ENCODE peak calls at places on chromosomes 2 and 18, in five cellular contexts. One of them, this sample, is unnamed.

GRCh38 chr2:224438726-224439125 is 36.8 kb upstream of the FAM124B start:
- DNase-seq in choroid plexus epithelial cell: no peak
- DNase-seq in omental fat pad: no peak
- DNase-seq in progenitor cell of endocrine pancreas: no peak
- DNase-seq in AG10803: no peak
- DNase-seq in this sample: no peak

GRCh38 chr2:239534581-239535412 is 134.0 kb upstream of the HDAC4 start:
- DNase-seq in progenitor cell of endocrine pancreas: no peak
- DNase-seq in AG10803: no peak
- DNase-seq in choroid plexus epithelial cell: no peak
- DNase-seq in omental fat pad: no peak
- DNase-seq in this sample: no peak

GRCh38 chr2:74945783-74946165 is 12.7 kb upstream of the POLE4 start:
- DNase-seq in omental fat pad: no peak
- DNase-seq in AG10803: peak; percentile 57
- DNase-seq in choroid plexus epithelial cell: peak; percentile 15
- DNase-seq in progenitor cell of endocrine pancreas: no peak
- DNase-seq in this sample: no peak

GRCh38 chr2:2635025-2635528 is 304.0 kb upstream of the MYT1L start:
- DNase-seq in choroid plexus epithelial cell: no peak
- DNase-seq in AG10803: no peak
- DNase-seq in progenitor cell of endocrine pancreas: no peak
- DNase-seq in omental fat pad: no peak
- DNase-seq in this sample: no peak

GRCh38 chr2:98912221-98912851 is 23.7 kb downstream of the CRACDL start:
- DNase-seq in omental fat pad: no peak
- DNase-seq in progenitor cell of endocrine pancreas: no peak
- DNase-seq in choroid plexus epithelial cell: peak; percentile 79
- DNase-seq in AG10803: peak; percentile 81
- DNase-seq in this sample: no peak

GRCh38 chr2:157903626-157904025 is 27.5 kb upstream of the ACVR1 start:
- DNase-seq in choroid plexus epithelial cell: no peak
- DNase-seq in progenitor cell of endocrine pancreas: no peak
- DNase-seq in AG10803: peak; percentile 37
- DNase-seq in omental fat pad: no peak
- DNase-seq in this sample: no peak

GRCh38 chr2:191853843-191854242 is 7.0 kb upstream of the CAVIN2 start:
- DNase-seq in choroid plexus epithelial cell: no peak
- DNase-seq in omental fat pad: no peak
- DNase-seq in progenitor cell of endocrine pancreas: no peak
- DNase-seq in AG10803: no peak
- DNase-seq in this sample: no peak

GRCh38 chr2:236748385-236748784 is 178.8 kb downstream of the ACKR3 start:
- DNase-seq in choroid plexus epithelial cell: peak; percentile 45
- DNase-seq in AG10803: no peak
- DNase-seq in omental fat pad: no peak
- DNase-seq in progenitor cell of endocrine pancreas: no peak
- DNase-seq in this sample: no peak

GRCh38 chr2:60478660-60479059 is 74.8 kb downstream of the BCL11A start:
- DNase-seq in omental fat pad: no peak
- DNase-seq in progenitor cell of endocrine pancreas: no peak
- DNase-seq in choroid plexus epithelial cell: no peak
- DNase-seq in AG10803: no peak
- DNase-seq in this sample: no peak

GRCh38 chr2:70190086-70190412 is 770 bp downstream of the C2orf42 start:
- DNase-seq in AG10803: peak; percentile 41
- DNase-seq in choroid plexus epithelial cell: peak; percentile 70
- DNase-seq in progenitor cell of endocrine pancreas: no peak
- DNase-seq in omental fat pad: no peak
- DNase-seq in this sample: no peak

GRCh38 chr2:190637331-190637734 is 11.6 kb upstream of the NAB1 start:
- DNase-seq in choroid plexus epithelial cell: peak; percentile 78
- DNase-seq in omental fat pad: no peak
- DNase-seq in progenitor cell of endocrine pancreas: no peak
- DNase-seq in AG10803: peak; percentile 88
- DNase-seq in this sample: no peak

GRCh38 chr2:160109939-160110673 is 47.7 kb upstream of the PLA2R1 start:
- DNase-seq in choroid plexus epithelial cell: peak; percentile 93
- DNase-seq in AG10803: peak; percentile 81
- DNase-seq in omental fat pad: no peak
- DNase-seq in progenitor cell of endocrine pancreas: peak; percentile 41
- DNase-seq in this sample: peak; percentile 24

GRCh38 chr18:10752407-10752806 is 226.6 kb downstream of the NAPG start:
- DNase-seq in progenitor cell of endocrine pancreas: no peak
- DNase-seq in AG10803: peak; percentile 7
- DNase-seq in omental fat pad: no peak
- DNase-seq in choroid plexus epithelial cell: no peak
- DNase-seq in this sample: no peak

GRCh38 chr18:10757349-10757748 is 231.5 kb downstream of the NAPG start:
- DNase-seq in omental fat pad: no peak
- DNase-seq in choroid plexus epithelial cell: no peak
- DNase-seq in progenitor cell of endocrine pancreas: no peak
- DNase-seq in AG10803: no peak
- DNase-seq in this sample: no peak

GRCh38 chr18:10755855-10756254 is 230.0 kb downstream of the NAPG start:
- DNase-seq in choroid plexus epithelial cell: no peak
- DNase-seq in omental fat pad: no peak
- DNase-seq in AG10803: no peak
- DNase-seq in progenitor cell of endocrine pancreas: no peak
- DNase-seq in this sample: no peak

GRCh38 chr18:10751711-10752110 is 225.9 kb downstream of the NAPG start:
- DNase-seq in omental fat pad: no peak
- DNase-seq in choroid plexus epithelial cell: no peak
- DNase-seq in AG10803: no peak
- DNase-seq in progenitor cell of endocrine pancreas: no peak
- DNase-seq in this sample: no peak

DNA sequence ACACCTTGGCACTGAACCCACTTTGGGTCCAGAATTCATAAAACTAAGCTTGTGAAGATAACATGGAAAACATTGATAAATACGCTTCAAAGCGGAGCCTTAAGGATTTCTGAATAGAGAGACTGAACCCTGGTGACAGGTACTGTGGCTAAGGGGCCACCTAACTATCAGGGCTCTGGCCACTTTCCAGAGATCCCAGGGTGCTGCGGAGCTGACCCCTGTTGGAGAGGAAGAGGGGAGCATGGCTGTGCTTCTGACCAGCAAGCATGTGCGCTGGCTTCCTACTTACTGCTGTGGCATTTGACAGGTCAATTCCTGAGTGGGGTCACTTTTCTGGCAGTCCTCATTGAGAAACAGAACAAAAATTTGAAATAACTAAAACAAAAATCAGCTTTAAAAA is 228.3 kb downstream of the NAPG start:
- DNase-seq in omental fat pad: no peak
- DNase-seq in progenitor cell of endocrine pancreas: no peak
- DNase-seq in choroid plexus epithelial cell: no peak
- DNase-seq in AG10803: no peak
- DNase-seq in this sample: no peak
- TF ChIP-seq CTCF in omental fat pad: no peak
- TF ChIP-seq CTCF in progenitor cell of endocrine pancreas: no peak
- TF ChIP-seq CTCF in choroid plexus epithelial cell: no peak
- TF ChIP-seq CTCF in AG10803: no peak
- TF ChIP-seq CTCF in this sample: no peak

DNA sequence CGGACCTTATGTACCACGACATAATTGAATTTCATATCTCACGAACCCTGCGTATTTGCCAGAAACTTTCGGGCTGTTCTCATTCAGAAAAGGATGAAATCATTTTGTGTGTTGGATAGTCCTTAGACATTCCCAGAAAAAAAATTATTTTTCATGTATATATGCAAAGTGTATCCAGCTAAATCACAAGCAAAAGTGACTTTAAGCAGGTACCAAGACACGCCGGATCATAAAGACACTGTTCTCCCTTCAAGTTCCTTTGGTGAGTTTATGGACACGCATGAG is 35.1 kb upstream of the PNO1 start:
- DNase-seq in progenitor cell of endocrine pancreas: no peak
- DNase-seq in omental fat pad: no peak
- DNase-seq in choroid plexus epithelial cell: no peak
- DNase-seq in AG10803: no peak
- DNase-seq in this sample: no peak
- TF ChIP-seq CTCF in progenitor cell of endocrine pancreas: no peak
- TF ChIP-seq CTCF in omental fat pad: no peak
- TF ChIP-seq CTCF in choroid plexus epithelial cell: no peak
- TF ChIP-seq CTCF in AG10803: no peak
- TF ChIP-seq CTCF in this sample: no peak

DNA sequence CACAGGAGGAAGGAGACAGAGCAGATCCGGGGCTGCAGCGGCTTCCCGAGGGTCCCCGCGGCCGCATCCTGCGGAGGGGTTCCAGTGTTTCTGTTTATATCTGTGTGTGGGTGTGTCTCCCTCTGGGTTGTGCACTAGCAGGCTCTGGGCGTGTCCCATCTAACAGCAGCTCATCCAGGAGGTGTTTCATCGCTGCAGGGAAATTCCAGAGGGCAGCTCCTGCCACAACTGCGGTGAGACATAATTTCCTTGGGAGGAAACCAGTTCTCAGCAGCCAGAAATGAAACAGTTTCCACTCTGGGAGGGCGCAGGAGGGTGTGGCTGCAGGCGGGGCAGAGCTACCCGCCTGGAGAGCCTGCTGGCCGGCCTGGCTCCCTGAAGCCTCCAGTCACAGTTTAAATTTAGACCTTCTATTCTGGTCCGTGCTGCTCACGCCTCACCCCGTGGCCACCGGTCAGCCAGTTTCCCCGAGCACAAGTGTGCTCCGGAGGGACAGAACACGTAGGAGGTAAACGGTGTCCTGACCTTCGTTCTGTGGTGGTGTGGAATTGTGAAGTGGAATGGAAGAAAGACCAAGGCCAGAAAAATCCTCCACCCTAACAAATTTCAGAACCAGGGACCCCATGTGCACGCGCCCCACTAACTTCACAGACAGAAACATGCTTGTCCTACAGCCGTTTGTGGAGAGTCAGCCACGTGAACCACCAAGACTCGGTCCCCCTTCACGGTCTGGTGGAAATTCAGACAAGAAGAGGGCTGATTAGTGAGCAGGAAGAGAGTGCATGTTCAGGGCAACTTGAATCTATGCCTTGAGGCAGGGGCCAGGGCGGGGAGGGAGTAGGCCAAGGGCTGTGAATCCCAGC is 50.2 kb downstream of the TEX44 start:
- DNase-seq in AG10803: peak; percentile 96
- DNase-seq in choroid plexus epithelial cell: peak; percentile 94
- DNase-seq in omental fat pad: peak; percentile 60
- DNase-seq in progenitor cell of endocrine pancreas: no peak
- DNase-seq in this sample: peak; percentile 81
- TF ChIP-seq CTCF in AG10803: no peak
- TF ChIP-seq CTCF in choroid plexus epithelial cell: no peak
- TF ChIP-seq CTCF in omental fat pad: no peak
- TF ChIP-seq CTCF in progenitor cell of endocrine pancreas: no peak
- TF ChIP-seq CTCF in this sample: peak; percentile 37

GRCh38 chr18:43170586-43170985 is 55.1 kb upstream of the RIT2 start:
- DNase-seq in progenitor cell of endocrine pancreas: no peak
- DNase-seq in AG10803: no peak
- DNase-seq in choroid plexus epithelial cell: no peak
- DNase-seq in omental fat pad: no peak
- DNase-seq in this sample: no peak
- TF ChIP-seq CTCF in progenitor cell of endocrine pancreas: no peak
- TF ChIP-seq CTCF in AG10803: no peak
- TF ChIP-seq CTCF in choroid plexus epithelial cell: no peak
- TF ChIP-seq CTCF in omental fat pad: no peak
- TF ChIP-seq CTCF in this sample: no peak

GRCh38 chr2:15591692-15592463 is at the start of gene DDX1:
- DNase-seq in progenitor cell of endocrine pancreas: peak; percentile 69
- DNase-seq in choroid plexus epithelial cell: peak; percentile 89
- DNase-seq in AG10803: peak; percentile 84
- DNase-seq in omental fat pad: peak; percentile 45
- DNase-seq in this sample: peak; percentile 70
- TF ChIP-seq CTCF in progenitor cell of endocrine pancreas: peak; percentile 13
- TF ChIP-seq CTCF in choroid plexus epithelial cell: no peak
- TF ChIP-seq CTCF in AG10803: peak; percentile 6
- TF ChIP-seq CTCF in omental fat pad: no peak
- TF ChIP-seq CTCF in this sample: no peak